ENCODE peak calls at places on chromosomes 5 and 9, in nine cellular contexts. One of them, this sample, is unnamed. For H3K4me1 and H3K9me3, the result is how much of the 10 kb centered on the place peaks cover.

GRCh38 chr9:88872171-88872946 is 118.9 kb upstream of the S1PR3 start:
- DNase-seq in CD8-positive, alpha-beta memory T cell: no peak
- DNase-seq in uterus: no peak
- DNase-seq in adrenal gland: peak
- DNase-seq in tibial artery: no peak
- DNase-seq in heart right ventricle: no peak
- DNase-seq in stomach: no peak
- DNase-seq in vagina: no peak
- DNase-seq in cardiac muscle cell: peak
- DNase-seq in this sample: no peak

GRCh38 chr9:13034696-13035006 is 244.8 kb downstream of the MPDZ start:
- DNase-seq in CD8-positive, alpha-beta memory T cell: no peak
- DNase-seq in uterus: no peak
- DNase-seq in adrenal gland: no peak
- DNase-seq in tibial artery: no peak
- DNase-seq in heart right ventricle: no peak
- DNase-seq in stomach: no peak
- DNase-seq in vagina: no peak
- DNase-seq in cardiac muscle cell: no peak
- DNase-seq in this sample: no peak

GRCh38 chr9:81776834-81777233 is 87.5 kb upstream of the TLE1 start:
- DNase-seq in CD8-positive, alpha-beta memory T cell: no peak
- DNase-seq in uterus: no peak
- DNase-seq in adrenal gland: no peak
- DNase-seq in tibial artery: no peak
- DNase-seq in heart right ventricle: no peak
- DNase-seq in stomach: peak
- DNase-seq in vagina: no peak
- DNase-seq in cardiac muscle cell: no peak
- DNase-seq in this sample: no peak

GRCh38 chr5:93956006-93956405 is 214.6 kb upstream of the POU5F2 start:
- DNase-seq in CD8-positive, alpha-beta memory T cell: no peak
- DNase-seq in uterus: no peak
- DNase-seq in adrenal gland: no peak
- DNase-seq in tibial artery: no peak
- DNase-seq in heart right ventricle: no peak
- DNase-seq in stomach: no peak
- DNase-seq in vagina: no peak
- DNase-seq in cardiac muscle cell: no peak
- DNase-seq in this sample: no peak

GRCh38 chr5:135266301-135266630 is 132.8 kb downstream of the MACROH2A1 start:
- DNase-seq in CD8-positive, alpha-beta memory T cell: no peak
- DNase-seq in uterus: no peak
- DNase-seq in adrenal gland: no peak
- DNase-seq in tibial artery: no peak
- DNase-seq in heart right ventricle: no peak
- DNase-seq in stomach: no peak
- DNase-seq in vagina: no peak
- DNase-seq in cardiac muscle cell: no peak
- DNase-seq in this sample: no peak

GRCh38 chr9:125988479-125989050 is 241.4 kb downstream of the PBX3 start:
- DNase-seq in CD8-positive, alpha-beta memory T cell: no peak
- DNase-seq in uterus: no peak
- DNase-seq in adrenal gland: no peak
- DNase-seq in tibial artery: peak
- DNase-seq in heart right ventricle: no peak
- DNase-seq in stomach: no peak
- DNase-seq in vagina: no peak
- DNase-seq in cardiac muscle cell: no peak
- DNase-seq in this sample: no peak

GRCh38 chr5:125134216-125135081 is 388.0 kb upstream of the ZNF608 start:
- DNase-seq in CD8-positive, alpha-beta memory T cell: no peak
- DNase-seq in uterus: no peak
- DNase-seq in adrenal gland: no peak
- DNase-seq in tibial artery: no peak
- DNase-seq in heart right ventricle: no peak
- DNase-seq in stomach: no peak
- DNase-seq in vagina: no peak
- DNase-seq in cardiac muscle cell: no peak
- DNase-seq in this sample: no peak

GRCh38 chr9:37029304-37029775 is 4.7 kb downstream of the PAX5 start:
- DNase-seq in CD8-positive, alpha-beta memory T cell: no peak
- DNase-seq in uterus: no peak
- DNase-seq in adrenal gland: no peak
- DNase-seq in tibial artery: no peak
- DNase-seq in heart right ventricle: no peak
- DNase-seq in stomach: no peak
- DNase-seq in vagina: no peak
- DNase-seq in cardiac muscle cell: no peak
- DNase-seq in this sample: no peak

GRCh38 chr5:86679529-86679928 is 61.8 kb downstream of the COX7C start:
- DNase-seq in CD8-positive, alpha-beta memory T cell: no peak
- DNase-seq in uterus: no peak
- DNase-seq in adrenal gland: peak
- DNase-seq in tibial artery: peak
- DNase-seq in heart right ventricle: no peak
- DNase-seq in stomach: peak
- DNase-seq in vagina: no peak
- DNase-seq in cardiac muscle cell: peak
- DNase-seq in this sample: peak

GRCh38 chr5:56662891-56663290 is 152.5 kb upstream of the MAP3K1 start:
- DNase-seq in CD8-positive, alpha-beta memory T cell: no peak
- DNase-seq in uterus: no peak
- DNase-seq in adrenal gland: no peak
- DNase-seq in tibial artery: no peak
- DNase-seq in heart right ventricle: no peak
- DNase-seq in stomach: no peak
- DNase-seq in vagina: no peak
- DNase-seq in cardiac muscle cell: no peak
- DNase-seq in this sample: no peak

GRCh38 chr9:123131258-123131657 is 97.8 kb downstream of the GPR21 start:
- DNase-seq in CD8-positive, alpha-beta memory T cell: no peak
- DNase-seq in uterus: no peak
- DNase-seq in adrenal gland: no peak
- DNase-seq in tibial artery: no peak
- DNase-seq in heart right ventricle: no peak
- DNase-seq in stomach: no peak
- DNase-seq in vagina: no peak
- DNase-seq in cardiac muscle cell: peak
- DNase-seq in this sample: no peak

GRCh38 chr5:80591352-80591751 is 21.3 kb upstream of the ANKRD34B start:
- DNase-seq in CD8-positive, alpha-beta memory T cell: no peak
- DNase-seq in uterus: no peak
- DNase-seq in adrenal gland: no peak
- DNase-seq in tibial artery: no peak
- DNase-seq in heart right ventricle: no peak
- DNase-seq in stomach: no peak
- DNase-seq in vagina: no peak
- DNase-seq in cardiac muscle cell: no peak
- DNase-seq in this sample: no peak

GRCh38 chr9:3444016-3444415 is 81.8 kb downstream of the RFX3 start:
- DNase-seq in CD8-positive, alpha-beta memory T cell: no peak
- DNase-seq in uterus: no peak
- DNase-seq in adrenal gland: no peak
- DNase-seq in tibial artery: no peak
- DNase-seq in heart right ventricle: no peak
- DNase-seq in stomach: no peak
- DNase-seq in vagina: no peak
- DNase-seq in cardiac muscle cell: no peak
- DNase-seq in this sample: no peak
- H3K27ac ChIP-seq in CD8-positive, alpha-beta memory T cell: no peak
- H3K27ac ChIP-seq in uterus: no peak
- H3K27ac ChIP-seq in adrenal gland: no peak
- H3K27ac ChIP-seq in tibial artery: no peak
- H3K27ac ChIP-seq in heart right ventricle: no peak
- H3K27ac ChIP-seq in stomach: no peak
- H3K27ac ChIP-seq in vagina: no peak
- H3K27ac ChIP-seq in cardiac muscle cell: no peak
- H3K27ac ChIP-seq in this sample: no peak

GRCh38 chr5:67012241-67012640 is 184.4 kb downstream of the CD180 start:
- DNase-seq in CD8-positive, alpha-beta memory T cell: no peak
- DNase-seq in uterus: no peak
- DNase-seq in adrenal gland: no peak
- DNase-seq in tibial artery: no peak
- DNase-seq in heart right ventricle: no peak
- DNase-seq in stomach: no peak
- DNase-seq in vagina: no peak
- DNase-seq in cardiac muscle cell: no peak
- DNase-seq in this sample: no peak

GRCh38 chr5:67014191-67014590 is 182.4 kb downstream of the CD180 start:
- DNase-seq in CD8-positive, alpha-beta memory T cell: no peak
- DNase-seq in uterus: no peak
- DNase-seq in adrenal gland: no peak
- DNase-seq in tibial artery: no peak
- DNase-seq in heart right ventricle: no peak
- DNase-seq in stomach: no peak
- DNase-seq in vagina: no peak
- DNase-seq in cardiac muscle cell: no peak
- DNase-seq in this sample: no peak

GRCh38 chr5:67013719-67014118 is 182.9 kb downstream of the CD180 start:
- DNase-seq in CD8-positive, alpha-beta memory T cell: no peak
- DNase-seq in uterus: no peak
- DNase-seq in adrenal gland: no peak
- DNase-seq in tibial artery: no peak
- DNase-seq in heart right ventricle: no peak
- DNase-seq in stomach: no peak
- DNase-seq in vagina: no peak
- DNase-seq in cardiac muscle cell: no peak
- DNase-seq in this sample: no peak

GRCh38 chr5:67014957-67015400 is 181.6 kb downstream of the CD180 start:
- DNase-seq in CD8-positive, alpha-beta memory T cell: no peak
- DNase-seq in uterus: no peak
- DNase-seq in adrenal gland: no peak
- DNase-seq in tibial artery: no peak
- DNase-seq in heart right ventricle: no peak
- DNase-seq in stomach: peak
- DNase-seq in vagina: no peak
- DNase-seq in cardiac muscle cell: no peak
- DNase-seq in this sample: no peak

DNA sequence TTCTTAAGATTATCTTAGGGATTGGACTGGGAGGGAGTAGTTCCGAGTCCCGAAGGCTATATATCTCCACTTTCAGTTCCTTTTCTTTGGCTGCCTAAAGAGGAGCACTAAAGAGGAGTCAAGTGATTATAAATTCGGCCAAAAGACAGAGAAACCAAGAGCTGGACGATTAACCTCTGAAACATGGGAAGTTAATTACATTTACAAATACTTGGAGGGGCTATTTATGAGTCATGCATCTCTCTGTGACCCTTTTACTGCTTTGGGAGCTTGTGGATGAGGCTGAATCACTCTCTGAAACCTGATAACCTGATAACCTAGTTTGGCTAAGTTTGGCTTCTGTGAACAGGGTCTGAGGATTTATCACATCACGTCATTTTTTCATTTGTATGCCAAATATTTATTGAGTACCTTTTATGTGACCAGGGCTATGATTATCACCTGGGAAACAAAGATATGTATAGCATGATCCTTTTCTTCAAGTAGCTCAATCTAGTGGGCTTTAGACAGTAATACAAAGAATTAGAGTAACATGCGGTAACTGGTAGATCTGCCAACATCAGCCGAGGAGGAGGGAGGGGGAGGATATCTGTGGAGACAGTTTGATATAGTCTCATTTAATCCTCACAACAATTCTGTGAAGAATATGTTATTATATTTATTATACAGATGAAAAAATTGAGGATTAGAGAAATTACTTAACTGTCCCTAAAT is 180.9 kb downstream of the CD180 start:
- DNase-seq in CD8-positive, alpha-beta memory T cell: no peak
- DNase-seq in uterus: peak
- DNase-seq in adrenal gland: peak
- DNase-seq in tibial artery: no peak
- DNase-seq in heart right ventricle: no peak
- DNase-seq in stomach: no peak
- DNase-seq in vagina: no peak
- DNase-seq in cardiac muscle cell: no peak
- DNase-seq in this sample: no peak
- H3K4me1 ChIP-seq in CD8-positive, alpha-beta memory T cell: under half
- H3K4me1 ChIP-seq in uterus: under half
- H3K4me1 ChIP-seq in adrenal gland: under half
- H3K4me1 ChIP-seq in tibial artery: under half
- H3K4me1 ChIP-seq in heart right ventricle: under half
- H3K4me1 ChIP-seq in stomach: under half
- H3K4me1 ChIP-seq in vagina: under half
- H3K4me1 ChIP-seq in cardiac muscle cell: under half
- H3K4me1 ChIP-seq in this sample: under half

GRCh38 chr5:141419074-141419880 is 1.6 kb upstream of the PCDHGA11 start:
- DNase-seq in CD8-positive, alpha-beta memory T cell: no peak
- DNase-seq in uterus: no peak
- DNase-seq in adrenal gland: no peak
- DNase-seq in tibial artery: no peak
- DNase-seq in heart right ventricle: no peak
- DNase-seq in stomach: no peak
- DNase-seq in vagina: peak
- DNase-seq in cardiac muscle cell: no peak
- DNase-seq in this sample: no peak
- H3K9me3 ChIP-seq in CD8-positive, alpha-beta memory T cell: under half
- H3K9me3 ChIP-seq in uterus: under half
- H3K9me3 ChIP-seq in adrenal gland: under half
- H3K9me3 ChIP-seq in tibial artery: half or more
- H3K9me3 ChIP-seq in heart right ventricle: under half
- H3K9me3 ChIP-seq in stomach: half or more
- H3K9me3 ChIP-seq in vagina: half or more
- H3K9me3 ChIP-seq in cardiac muscle cell: under half
- H3K9me3 ChIP-seq in this sample: half or more

GRCh38 chr9:21605489-21605931 is 123.4 kb upstream of the IFNE start:
- DNase-seq in CD8-positive, alpha-beta memory T cell: no peak
- DNase-seq in uterus: no peak
- DNase-seq in adrenal gland: no peak
- DNase-seq in tibial artery: no peak
- DNase-seq in heart right ventricle: no peak
- DNase-seq in stomach: no peak
- DNase-seq in vagina: no peak
- DNase-seq in cardiac muscle cell: no peak
- DNase-seq in this sample: no peak

GRCh38 chr9:21609506-21609905 is 127.4 kb upstream of the IFNE start:
- DNase-seq in CD8-positive, alpha-beta memory T cell: no peak
- DNase-seq in uterus: no peak
- DNase-seq in adrenal gland: no peak
- DNase-seq in tibial artery: no peak
- DNase-seq in heart right ventricle: no peak
- DNase-seq in stomach: no peak
- DNase-seq in vagina: no peak
- DNase-seq in cardiac muscle cell: no peak
- DNase-seq in this sample: no peak

GRCh38 chr9:21608200-21608599 is 126.1 kb upstream of the IFNE start:
- DNase-seq in CD8-positive, alpha-beta memory T cell: no peak
- DNase-seq in uterus: no peak
- DNase-seq in adrenal gland: no peak
- DNase-seq in tibial artery: no peak
- DNase-seq in heart right ventricle: no peak
- DNase-seq in stomach: no peak
- DNase-seq in vagina: no peak
- DNase-seq in cardiac muscle cell: no peak
- DNase-seq in this sample: no peak

GRCh38 chr9:21611896-21612295 is 129.8 kb upstream of the IFNE start:
- DNase-seq in CD8-positive, alpha-beta memory T cell: no peak
- DNase-seq in uterus: no peak
- DNase-seq in adrenal gland: no peak
- DNase-seq in tibial artery: no peak
- DNase-seq in heart right ventricle: no peak
- DNase-seq in stomach: no peak
- DNase-seq in vagina: no peak
- DNase-seq in cardiac muscle cell: no peak
- DNase-seq in this sample: peak

GRCh38 chr9:21607576-21607975 is 125.5 kb upstream of the IFNE start:
- DNase-seq in CD8-positive, alpha-beta memory T cell: no peak
- DNase-seq in uterus: no peak
- DNase-seq in adrenal gland: no peak
- DNase-seq in tibial artery: no peak
- DNase-seq in heart right ventricle: no peak
- DNase-seq in stomach: no peak
- DNase-seq in vagina: no peak
- DNase-seq in cardiac muscle cell: no peak
- DNase-seq in this sample: no peak
- H3K27ac ChIP-seq in CD8-positive, alpha-beta memory T cell: no peak
- H3K27ac ChIP-seq in uterus: no peak
- H3K27ac ChIP-seq in adrenal gland: no peak
- H3K27ac ChIP-seq in tibial artery: no peak
- H3K27ac ChIP-seq in heart right ventricle: no peak
- H3K27ac ChIP-seq in stomach: no peak
- H3K27ac ChIP-seq in vagina: no peak
- H3K27ac ChIP-seq in cardiac muscle cell: no peak
- H3K27ac ChIP-seq in this sample: no peak

This sample was measured in naive thymus-derived CD4-positive, alpha-beta T cell.